ENCODE peak calls at places on chromosome 3, in four cellular contexts. P is GM06990, W is gastrocnemius medialis, H is astrocyte of the spinal cord. K is an unnamed sample.

GRCh38 chr3:10224794-10225660 is 23.2 kb upstream of the TATDN2 start:
- DNase-seq in P (no peak), W (peak), H (peak), K (peak)

GRCh38 chr3:116077059-116077458 is 368.2 kb downstream of the LSAMP start:
- DNase-seq in H (no peak), W (no peak), P (no peak), K (no peak)

GRCh38 chr3:54862526-54862925 is 65.3 kb downstream of the LRTM1 start:
- DNase-seq in P (no peak), H (peak), W (no peak), K (no peak)

GRCh38 chr3:146275476-146275875 is 24.6 kb upstream of the PLSCR4 start:
- DNase-seq in P (no peak), H (no peak), W (no peak), K (no peak)

GRCh38 chr3:170357920-170358854 is 672 bp downstream of the SKIL start:
- DNase-seq in H (peak), W (peak), P (peak), K (peak)

GRCh38 chr3:4196748-4197147 is 106.4 kb upstream of the SETMAR start:
- DNase-seq in H (no peak), P (no peak), W (no peak), K (no peak)

GRCh38 chr3:27454914-27455313 is 29.3 kb downstream of the SLC4A7 start:
- DNase-seq in H (peak), W (no peak), P (no peak), K (no peak)

GRCh38 chr3:58924581-58924980 is 125.2 kb downstream of the CFAP20DC start:
- DNase-seq in H (peak), W (no peak), P (no peak), K (no peak)

GRCh38 chr3:16738451-16738850 is 133.2 kb upstream of the DAZL start:
- DNase-seq in W (no peak), P (no peak), H (no peak), K (no peak)

GRCh38 chr3:194322701-194323174 is 28.4 kb downstream of the CPN2 start:
- DNase-seq in P (no peak), W (peak), H (peak), K (no peak)

GRCh38 chr3:33490641-33491241 is 50.5 kb upstream of the UBP1 start:
- DNase-seq in W (no peak), H (no peak), P (no peak), K (no peak)

GRCh38 chr3:53225651-53226050 is 30.2 kb downstream of the TKT start:
- DNase-seq in W (no peak), P (no peak), H (no peak), K (no peak)

GRCh38 chr3:183409219-183409618 is 19.2 kb downstream of the MCF2L2 start:
- DNase-seq in H (no peak), P (no peak), W (no peak), K (no peak)
- H3K4me3 ChIP-seq in H (no peak), P (no peak), W (no peak), K (no peak)

GRCh38 chr3:62367735-62368704 is 5.3 kb downstream of the FEZF2 start:
- DNase-seq in W (no peak), P (no peak), H (no peak), K (no peak)

GRCh38 chr3:62368705-62369475 is 4.5 kb downstream of the FEZF2 start:
- DNase-seq in W (no peak), P (no peak), H (no peak), K (no peak)

GRCh38 chr3:62371032-62371734 is 2.2 kb downstream of the FEZF2 start:
- DNase-seq in P (no peak), W (no peak), H (no peak), K (no peak)

GRCh38 chr3:62370112-62371031 is 3.0 kb downstream of the FEZF2 start:
- DNase-seq in H (no peak), W (no peak), P (no peak), K (no peak)

GRCh38 chr3:62369476-62369743 is 3.9 kb downstream of the FEZF2 start:
- DNase-seq in H (no peak), W (no peak), P (no peak), K (no peak)
- H3K4me3 ChIP-seq in H (no peak), W (peak), P (no peak), K (no peak)

DNA sequence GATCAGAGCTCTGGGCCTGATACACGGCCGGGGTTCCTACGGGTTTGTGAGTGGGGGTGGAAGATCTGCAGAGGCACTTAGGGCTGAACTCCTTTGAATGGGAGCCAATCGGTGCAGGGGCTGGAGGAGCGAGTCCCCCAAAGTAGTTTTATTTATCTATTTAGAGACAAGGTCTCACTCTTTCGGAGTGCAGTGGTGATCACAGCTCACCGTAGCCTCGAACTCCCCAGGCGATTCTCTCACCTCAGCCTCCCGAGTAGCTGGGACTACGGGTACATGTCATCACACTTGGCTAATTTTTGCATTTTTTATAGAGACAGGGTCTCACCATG is 1.6 kb upstream of the CELSR3 start:
- DNase-seq in W (no peak), H (no peak), P (no peak), K (no peak)
- H3K4me3 ChIP-seq in W (no peak), H (peak), P (no peak), K (no peak)

GRCh38 chr3:45021936-45022335 is 4.2 kb upstream of the CLEC3B start:
- DNase-seq in H (no peak), W (no peak), P (no peak), K (no peak)
- H3K4me3 ChIP-seq in H (no peak), W (no peak), P (no peak), K (no peak)

GRCh38 chr3:127820871-127821853 is 1.2 kb downstream of the MGLL start:
- DNase-seq in H (peak), W (no peak), P (no peak), K (no peak)
- H3K4me3 ChIP-seq in H (no peak), W (peak), P (peak), K (peak)

GRCh38 chr3:125356140-125357026 is 18.7 kb downstream of the ZNF148 start:
- DNase-seq in P (no peak), H (no peak), W (no peak), K (no peak)
- H3K4me3 ChIP-seq in P (peak), H (peak), W (peak), K (peak)

DNA sequence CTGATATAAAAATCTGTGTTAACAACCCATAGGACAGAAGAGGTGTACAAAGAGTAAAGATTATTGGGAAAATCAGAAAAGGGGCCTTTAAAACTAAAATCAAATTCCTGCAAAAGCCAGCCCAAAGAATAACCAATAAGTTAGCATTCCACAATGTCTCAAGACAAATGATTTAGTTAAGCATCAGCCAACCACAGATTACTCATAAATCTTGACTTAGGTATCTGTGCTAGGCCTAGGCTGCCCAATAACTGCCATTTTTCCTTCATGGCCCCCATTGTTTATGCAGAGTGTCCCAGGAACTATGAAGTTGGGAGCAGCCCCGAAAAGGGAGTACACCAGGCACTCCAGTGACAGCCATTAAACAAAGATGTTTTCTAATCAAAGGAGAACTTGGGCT is 7.4 kb downstream of the TRANK1 start:
- DNase-seq in W (no peak), H (no peak), P (no peak), K (no peak)
- H3K4me3 ChIP-seq in W (no peak), H (no peak), P (no peak), K (no peak)

K was measured in GM12864.